ENCODE peak calls at places on chromosomes 16 and 17, in seven cellular contexts. B, D, E, I, S, M and F are unnamed samples.

GRCh38 chr17:43330876-43331639 is 67.7 kb upstream of the ARL4D start:
- DNase-seq in B (no peak), D (no peak), E (no peak), I (no peak), S (no peak), M (no peak), F (no peak)

GRCh38 chr16:27749547-27749875 is 199.6 kb downstream of the KATNIP start:
- DNase-seq in B (no peak), D (no peak), E (no peak), I (no peak), S (no peak), M (no peak), F (no peak)

GRCh38 chr17:17300624-17301568 is 2.3 kb upstream of the NT5M start:
- DNase-seq in B (peak), D (peak), E (no peak), I (no peak), S (peak), M (no peak), F (no peak)

GRCh38 chr17:77287432-77288068 is 146.8 kb downstream of the SEC14L1 start:
- DNase-seq in B (no peak), D (no peak), E (peak), I (peak), S (no peak), M (peak), F (no peak)

GRCh38 chr16:7482028-7482427 is 149.4 kb downstream of the RBFOX1 start:
- DNase-seq in B (no peak), D (no peak), E (no peak), I (no peak), S (no peak), M (no peak), F (no peak)

GRCh38 chr17:8056232-8056975 is 17.5 kb downstream of the ALOX15B start:
- DNase-seq in B (no peak), D (peak), E (no peak), I (no peak), S (no peak), M (no peak), F (peak)

GRCh38 chr16:79598341-79599181 is 2.0 kb downstream of the MAF start:
- DNase-seq in B (no peak), D (peak), E (no peak), I (no peak), S (peak), M (peak), F (no peak)

GRCh38 chr17:50765454-50766221 is 1.7 kb downstream of the ANKRD40CL start:
- DNase-seq in B (no peak), D (no peak), E (no peak), I (no peak), S (no peak), M (no peak), F (no peak)

GRCh38 chr16:66476328-66477027 is 49.4 kb downstream of the BEAN1 start:
- DNase-seq in B (peak), D (peak), E (no peak), I (no peak), S (peak), M (no peak), F (no peak)

GRCh38 chr17:13420294-13421277 is 181.1 kb downstream of the HS3ST3A1 start:
- DNase-seq in B (no peak), D (no peak), E (no peak), I (peak), S (no peak), M (peak), F (no peak)

GRCh38 chr17:69573396-69573795 is 158.9 kb downstream of the MAP2K6 start:
- DNase-seq in B (no peak), D (no peak), E (no peak), I (no peak), S (no peak), M (no peak), F (no peak)

GRCh38 chr17:59378621-59379194 is 47.3 kb downstream of the YPEL2 start:
- DNase-seq in B (no peak), D (no peak), E (no peak), I (peak), S (no peak), M (no peak), F (no peak)

GRCh38 chr16:79444522-79445040 is 156.0 kb downstream of the MAF start:
- DNase-seq in B (no peak), D (no peak), E (no peak), I (no peak), S (no peak), M (no peak), F (no peak)

GRCh38 chr17:27915715-27916114 is 22.6 kb upstream of the LYRM9 start:
- DNase-seq in B (no peak), D (no peak), E (no peak), I (no peak), S (no peak), M (no peak), F (no peak)

GRCh38 chr16:2082171-2082982 is 34.6 kb downstream of the TSC2 start:
- DNase-seq in B (no peak), D (no peak), E (no peak), I (no peak), S (no peak), M (no peak), F (no peak)

GRCh38 chr16:55391760-55392375 is 67.9 kb downstream of the IRX6 start:
- DNase-seq in B (no peak), D (no peak), E (no peak), I (no peak), S (no peak), M (no peak), F (no peak)

GRCh38 chr16:88844412-88845118 is 12.2 kb downstream of the GALNS start:
- DNase-seq in B (no peak), D (no peak), E (no peak), I (no peak), S (no peak), M (no peak), F (no peak)

GRCh38 chr17:62968445-62968923 is 2.4 kb downstream of the TANC2 start:
- DNase-seq in B (no peak), D (peak), E (no peak), I (peak), S (no peak), M (peak), F (no peak)

GRCh38 chr17:29115906-29116651 is 64.1 kb downstream of the MYO18A start:
- DNase-seq in B (peak), D (peak), E (no peak), I (peak), S (no peak), M (peak), F (no peak)

GRCh38 chr17:6427284-6427781 is 7.6 kb downstream of the AIPL1 start:
- DNase-seq in B (peak), D (no peak), E (no peak), I (peak), S (no peak), M (no peak), F (no peak)

GRCh38 chr16:79284760-79285159 is 315.8 kb downstream of the MAF start:
- DNase-seq in B (no peak), D (no peak), E (no peak), I (no peak), S (no peak), M (no peak), F (no peak)

GRCh38 chr16:88376835-88377726 is 5.7 kb upstream of the ZNF469 start:
- DNase-seq in B (no peak), D (no peak), E (no peak), I (no peak), S (peak), M (no peak), F (no peak)

GRCh38 chr16:1788708-1789100 is 4.8 kb downstream of the IGFALS start:
- DNase-seq in B (no peak), D (no peak), E (no peak), I (no peak), S (peak), M (no peak), F (no peak)

GRCh38 chr17:3794890-3795757 is 5.9 kb downstream of the ITGAE start:
- DNase-seq in B (peak), D (no peak), E (no peak), I (no peak), S (no peak), M (no peak), F (no peak)

GRCh38 chr17:835263-835662 is 53.1 kb downstream of the MRM3 start:
- DNase-seq in B (no peak), D (no peak), E (no peak), I (peak), S (no peak), M (no peak), F (no peak)

GRCh38 chr17:67376892-67377726 is at the start of gene PITPNC1:
- DNase-seq in B (peak), D (peak), E (peak), I (peak), S (peak), M (no peak), F (peak)

GRCh38 chr17:9814337-9814945 is 7.4 kb downstream of the GSG1L2 start:
- DNase-seq in B (no peak), D (no peak), E (no peak), I (no peak), S (no peak), M (no peak), F (no peak)

GRCh38 chr17:31581022-31581483 is 189.6 kb downstream of the RAB11FIP4 start:
- DNase-seq in B (no peak), D (no peak), E (no peak), I (peak), S (peak), M (peak), F (peak)

GRCh38 chr17:28888832-28889231 is 8.7 kb downstream of the FLOT2 start:
- DNase-seq in B (no peak), D (no peak), E (no peak), I (no peak), S (no peak), M (no peak), F (no peak)

GRCh38 chr16:71564377-71564967 is 12.4 kb downstream of the TAT start:
- DNase-seq in B (no peak), D (no peak), E (no peak), I (no peak), S (peak), M (peak), F (no peak)

GRCh38 chr16:53404959-53405358 is 29.3 kb upstream of the RBL2 start:
- DNase-seq in B (no peak), D (no peak), E (no peak), I (no peak), S (no peak), M (no peak), F (no peak)

GRCh38 chr16:86925067-86925791 is 346.9 kb downstream of the FOXL1 start:
- DNase-seq in B (no peak), D (no peak), E (peak), I (no peak), S (no peak), M (no peak), F (no peak)

GRCh38 chr17:33973491-33973890 is 281.6 kb upstream of the CCL2 start:
- DNase-seq in B (no peak), D (no peak), E (no peak), I (no peak), S (no peak), M (no peak), F (no peak)

GRCh38 chr17:38428643-38429371 is 543 bp downstream of the ARHGAP23 start:
- DNase-seq in B (no peak), D (no peak), E (peak), I (peak), S (peak), M (no peak), F (peak)

GRCh38 chr17:55285340-55286301 is 20.9 kb downstream of the HLF start:
- DNase-seq in B (no peak), D (no peak), E (no peak), I (no peak), S (peak), M (peak), F (peak)

GRCh38 chr16:87233928-87234327 is 83.3 kb downstream of the C16orf95 start:
- DNase-seq in B (no peak), D (peak), E (no peak), I (peak), S (peak), M (no peak), F (no peak)